ENCODE peak calls at places on chromosomes 12 and 14, in eight cellular contexts. N is tibial nerve; E is A549; M is skeletal muscle cell; C is heart right ventricle; T is mesendoderm; V is astrocyte of the cerebellum; S is naive thymus-derived CD4-positive, alpha-beta T cell. Y is an unnamed sample.
A peak's percentile ranks its signal among the peaks of the same experiment; 100 is the strongest.

GRCh38 chr12:3236345-3237153 is 159.4 kb downstream of the TSPAN9 start:
- DNase-seq in N (no peak), E (peak; percentile 40), M (no peak), C (no peak), T (peak; percentile 91), V (no peak), S (no peak), Y (no peak)

GRCh38 chr14:89384023-89384422 is 33.0 kb downstream of the FOXN3 start:
- DNase-seq in N (no peak), E (no peak), M (no peak), C (no peak), T (no peak), V (no peak), S (no peak), Y (no peak)

GRCh38 chr14:73754911-73755360 is 40.8 kb upstream of the PNMA1 start:
- DNase-seq in N (no peak), E (no peak), M (no peak), C (peak; percentile 60), T (no peak), V (peak; percentile 72), S (no peak), Y (no peak)

GRCh38 chr14:102908766-102909455 is 13.6 kb upstream of the AMN start:
- DNase-seq in N (no peak), E (no peak), M (no peak), C (no peak), T (no peak), V (no peak), S (no peak), Y (no peak)

GRCh38 chr12:54126696-54127537 is 61.9 kb downstream of the SMUG1 start:
- DNase-seq in N (peak; percentile 73), E (peak; percentile 55), M (no peak), C (peak; percentile 69), T (peak; percentile 30), V (no peak), S (no peak), Y (no peak)

GRCh38 chr12:100862600-100863149 is 68.1 kb downstream of the ANO4 start:
- DNase-seq in N (no peak), E (no peak), M (no peak), C (no peak), T (peak; percentile 38), V (no peak), S (no peak), Y (no peak)

GRCh38 chr12:106195638-106196037 is 52.2 kb downstream of the CKAP4 start:
- DNase-seq in N (peak; percentile 71), E (no peak), M (peak; percentile 48), C (peak; percentile 52), T (no peak), V (peak; percentile 48), S (no peak), Y (peak; percentile 77)

GRCh38 chr14:28772613-28773012 is 6.0 kb downstream of the FOXG1 start:
- DNase-seq in N (no peak), E (no peak), M (no peak), C (no peak), T (peak; percentile 21), V (no peak), S (no peak), Y (no peak)

GRCh38 chr12:40794087-40794486 is 101.8 kb downstream of the CNTN1 start:
- DNase-seq in N (no peak), E (no peak), M (no peak), C (no peak), T (no peak), V (no peak), S (no peak), Y (no peak)

GRCh38 chr12:113955109-113955970 is 10.8 kb downstream of the RBM19 start:
- DNase-seq in N (no peak), E (peak; percentile 73), M (no peak), C (no peak), T (peak; percentile 60), V (no peak), S (no peak), Y (no peak)

GRCh38 chr14:59244581-59244980 is 56.1 kb downstream of the DAAM1 start:
- DNase-seq in N (no peak), E (no peak), M (no peak), C (no peak), T (peak; percentile 59), V (no peak), S (no peak), Y (no peak)

GRCh38 chr12:119649202-119649808 is 18.6 kb upstream of the PRKAB1 start:
- DNase-seq in N (no peak), E (peak; percentile 26), M (no peak), C (no peak), T (no peak), V (no peak), S (no peak), Y (no peak)

GRCh38 chr12:8045952-8046944 is 13.7 kb downstream of the FOXJ2 start:
- DNase-seq in N (peak; percentile 78), E (peak; percentile 86), M (peak; percentile 41), C (peak; percentile 79), T (peak; percentile 82), V (peak; percentile 77), S (peak; percentile 65), Y (no peak)

GRCh38 chr14:61662437-61663311 is 32.6 kb upstream of the HIF1A start:
- DNase-seq in N (no peak), E (peak; percentile 10), M (no peak), C (no peak), T (peak; percentile 68), V (no peak), S (no peak), Y (no peak)

GRCh38 chr14:59481407-59482119 is 2.6 kb downstream of the L3HYPDH start:
- DNase-seq in N (no peak), E (no peak), M (peak; percentile 64), C (no peak), T (no peak), V (no peak), S (no peak), Y (no peak)

GRCh38 chr14:77120771-77121743 is 20.5 kb downstream of the ZDHHC22 start:
- DNase-seq in N (no peak), E (no peak), M (no peak), C (no peak), T (no peak), V (no peak), S (no peak), Y (no peak)

DNA sequence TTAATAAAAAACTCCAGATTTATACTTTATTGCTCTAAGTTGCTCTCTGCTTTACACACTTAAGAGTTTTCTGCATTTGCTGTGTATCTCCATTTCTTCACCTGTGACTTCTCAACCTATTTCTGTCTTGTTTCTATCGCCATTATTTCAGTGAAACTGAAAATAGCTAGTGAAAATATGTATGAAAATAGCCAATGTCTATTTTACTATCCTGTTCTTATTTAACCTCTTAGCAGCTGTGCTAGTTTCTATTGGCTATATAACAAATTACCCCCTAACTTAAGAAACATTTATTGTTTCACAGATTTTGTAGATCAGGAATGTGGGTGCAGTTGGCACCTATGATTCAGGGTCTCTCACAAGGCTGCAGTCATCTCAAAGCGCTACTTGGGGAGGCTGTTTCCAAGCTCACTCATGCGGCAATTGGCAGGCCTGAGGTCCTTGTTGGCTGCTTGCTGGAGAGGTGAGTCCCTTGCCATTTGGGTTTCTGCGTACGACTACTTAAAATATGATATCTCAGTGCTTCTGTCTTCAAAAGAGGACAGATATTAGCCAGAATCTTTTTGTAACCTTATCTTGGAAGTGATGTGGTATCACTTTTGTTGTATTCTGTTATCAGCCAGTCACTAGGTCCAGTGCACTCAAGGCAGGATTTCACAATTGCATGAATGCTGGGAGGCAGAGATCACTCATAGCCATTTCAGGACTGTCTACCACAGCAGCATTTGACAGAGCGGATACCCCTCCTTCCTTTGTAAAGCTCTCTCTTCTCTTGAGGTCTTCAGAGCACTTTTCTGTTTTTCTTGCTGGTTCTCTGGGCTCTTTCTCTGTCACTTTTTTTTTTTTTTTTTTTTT is 7.2 kb downstream of the ERC1 start:
- DNase-seq in N (no peak), E (no peak), M (no peak), C (no peak), T (no peak), V (no peak), S (no peak), Y (no peak)
- H3K4me3 ChIP-seq in N (no peak overlapping the region), E (no peak overlapping the region), M (no peak overlapping the region), C (no peak overlapping the region), T (no peak overlapping the region), V (no peak overlapping the region), S (no peak overlapping the region), Y (no peak overlapping the region)

GRCh38 chr12:93022603-93023340 is 93.7 kb upstream of the EEA1 start:
- DNase-seq in N (no peak), E (no peak), M (no peak), C (no peak), T (peak; percentile 68), V (peak; percentile 29), S (no peak), Y (no peak)
- H3K4me3 ChIP-seq in N (no peak overlapping the region), E (no peak overlapping the region), M (no peak overlapping the region), C (no peak overlapping the region), T (no peak overlapping the region), V (no peak overlapping the region), S (no peak overlapping the region), Y (no peak overlapping the region)

GRCh38 chr12:62602445-62603060 is 135.9 kb downstream of the MON2 start:
- DNase-seq in N (peak; percentile 84), E (peak; percentile 77), M (peak; percentile 77), C (peak; percentile 91), T (peak; percentile 96), V (peak; percentile 67), S (peak; percentile 83), Y (peak; percentile 74)

GRCh38 chr12:62603811-62604098 is 137.1 kb downstream of the MON2 start:
- DNase-seq in N (no peak), E (no peak), M (no peak), C (no peak), T (no peak), V (no peak), S (no peak), Y (no peak)

GRCh38 chr12:62601765-62602444 is 135.3 kb downstream of the MON2 start:
- DNase-seq in N (no peak), E (no peak), M (no peak), C (no peak), T (no peak), V (no peak), S (no peak), Y (no peak)

GRCh38 chr12:62604373-62604772 is 137.7 kb downstream of the MON2 start:
- DNase-seq in N (no peak), E (no peak), M (no peak), C (no peak), T (no peak), V (no peak), S (no peak), Y (no peak)

DNA sequence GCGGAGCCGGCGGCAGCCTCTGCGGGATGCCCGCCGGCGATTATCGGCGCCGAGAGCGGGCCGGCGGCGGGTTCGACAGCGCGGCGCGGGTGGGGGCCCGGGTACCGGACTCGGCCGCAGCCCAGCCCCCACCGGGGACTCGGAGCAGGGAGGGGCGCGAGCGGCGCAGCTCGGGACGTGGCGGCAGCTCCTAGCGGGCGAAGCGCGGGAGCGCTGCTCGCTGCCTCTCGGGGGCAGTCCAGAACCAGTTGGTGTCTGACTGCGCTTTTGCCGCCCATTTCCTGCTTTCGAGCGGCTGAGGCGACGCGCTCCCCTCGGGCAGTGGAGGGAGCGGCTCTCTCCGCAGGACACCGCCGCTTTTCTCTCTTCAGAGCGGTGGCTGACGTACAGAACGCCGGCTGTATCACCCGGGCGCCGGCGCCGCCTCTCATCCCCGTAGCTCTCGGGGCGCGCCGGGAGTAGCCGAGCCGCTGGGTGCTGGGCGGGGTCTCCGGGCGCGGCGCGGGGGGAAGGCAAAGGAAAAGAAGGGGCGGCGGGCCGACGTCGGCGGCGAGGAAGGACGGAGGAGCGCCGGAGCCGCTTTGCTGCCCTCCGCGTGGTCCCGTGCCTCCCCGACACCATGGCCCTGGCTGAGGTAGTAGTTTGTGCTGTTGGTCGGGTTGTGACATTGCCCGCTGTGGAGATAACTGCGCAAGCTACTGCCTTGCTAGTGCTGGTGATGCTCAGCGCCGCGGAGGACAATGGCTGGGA is 136.6 kb downstream of the MON2 start:
- DNase-seq in N (peak; percentile 64), E (peak; percentile 61), M (peak; percentile 75), C (peak; percentile 87), T (peak; percentile 94), V (peak; percentile 77), S (peak; percentile 79), Y (peak; percentile 57)
- H3K4me3 ChIP-seq in N (peak overlapping the region; percentile 95), E (peak overlapping the region; percentile 65), M (peak overlapping the region; percentile 96), C (peak overlapping the region; percentile 97), T (peak overlapping the region; percentile 96), V (peak overlapping the region; percentile 81), S (peak overlapping the region; percentile 93), Y (peak overlapping the region; percentile 97)

GRCh38 chr12:121917950-121918678 is at the start of gene CFAP251:
- DNase-seq in N (peak; percentile 83), E (no peak), M (no peak), C (peak; percentile 96), T (peak; percentile 98), V (peak; percentile 31), S (peak; percentile 88), Y (no peak)
- H3K4me3 ChIP-seq in N (peak within 1 kb of the TSS; percentile 37), E (no peak within 1 kb of the TSS), M (peak within 1 kb of the TSS; percentile 39), C (peak within 1 kb of the TSS; percentile 42), T (peak within 1 kb of the TSS; percentile 48), V (peak within 1 kb of the TSS; percentile 44), S (peak within 1 kb of the TSS; percentile 58), Y (no peak within 1 kb of the TSS)

Y was measured in AG09309.